ENCODE peak calls at places on chromosomes 12 and 14, in ten cellular contexts. One of them, this sample, is unnamed.
A peak's percentile ranks its signal among the peaks of the same experiment; 100 is the strongest.

GRCh38 chr14:75310295-75311059 is 31.8 kb downstream of the FOS start:
- DNase-seq in pancreas: peak; percentile 91
- DNase-seq in A549: peak; percentile 46
- DNase-seq in left ventricle myocardium inferior: peak; percentile 89
- DNase-seq in psoas muscle: peak; percentile 94
- DNase-seq in astrocyte: peak; percentile 79
- DNase-seq in adipocyte: peak; percentile 89
- DNase-seq in OCI-LY7: no peak
- DNase-seq in heart right ventricle: peak; percentile 92
- DNase-seq in K562: no peak
- DNase-seq in this sample: no peak

GRCh38 chr14:95662376-95663186 is 23.6 kb upstream of the TCL1B start:
- DNase-seq in pancreas: no peak
- DNase-seq in A549: no peak
- DNase-seq in left ventricle myocardium inferior: no peak
- DNase-seq in psoas muscle: no peak
- DNase-seq in astrocyte: no peak
- DNase-seq in adipocyte: peak; percentile 12
- DNase-seq in OCI-LY7: peak; percentile 73
- DNase-seq in heart right ventricle: no peak
- DNase-seq in K562: no peak
- DNase-seq in this sample: no peak

GRCh38 chr12:77049767-77050353 is 15.5 kb downstream of the E2F7 start:
- DNase-seq in pancreas: no peak
- DNase-seq in A549: peak; percentile 50
- DNase-seq in left ventricle myocardium inferior: no peak
- DNase-seq in psoas muscle: no peak
- DNase-seq in astrocyte: peak; percentile 52
- DNase-seq in adipocyte: peak; percentile 81
- DNase-seq in OCI-LY7: peak; percentile 79
- DNase-seq in heart right ventricle: peak; percentile 23
- DNase-seq in K562: peak; percentile 65
- DNase-seq in this sample: peak; percentile 13

GRCh38 chr12:12070674-12071661 is at the start of gene BCL2L14:
- DNase-seq in pancreas: no peak
- DNase-seq in A549: no peak
- DNase-seq in left ventricle myocardium inferior: no peak
- DNase-seq in psoas muscle: no peak
- DNase-seq in astrocyte: peak; percentile 12
- DNase-seq in adipocyte: no peak
- DNase-seq in OCI-LY7: no peak
- DNase-seq in heart right ventricle: no peak
- DNase-seq in K562: no peak
- DNase-seq in this sample: no peak

GRCh38 chr12:111529424-111530368 is 69.4 kb downstream of the ATXN2 start:
- DNase-seq in pancreas: peak; percentile 41
- DNase-seq in A549: peak; percentile 88
- DNase-seq in left ventricle myocardium inferior: no peak
- DNase-seq in psoas muscle: no peak
- DNase-seq in astrocyte: peak; percentile 31
- DNase-seq in adipocyte: peak; percentile 80
- DNase-seq in OCI-LY7: peak; percentile 77
- DNase-seq in heart right ventricle: peak; percentile 23
- DNase-seq in K562: peak; percentile 80
- DNase-seq in this sample: peak; percentile 52

GRCh38 chr12:80154261-80154660 is 54.9 kb downstream of the OTOGL start:
- DNase-seq in pancreas: no peak
- DNase-seq in A549: no peak
- DNase-seq in left ventricle myocardium inferior: no peak
- DNase-seq in psoas muscle: no peak
- DNase-seq in astrocyte: peak; percentile 27
- DNase-seq in adipocyte: peak; percentile 8
- DNase-seq in OCI-LY7: no peak
- DNase-seq in heart right ventricle: no peak
- DNase-seq in K562: no peak
- DNase-seq in this sample: no peak

GRCh38 chr14:100739306-100739705 is 12.6 kb downstream of the DLK1 start:
- DNase-seq in pancreas: no peak
- DNase-seq in A549: no peak
- DNase-seq in left ventricle myocardium inferior: no peak
- DNase-seq in psoas muscle: no peak
- DNase-seq in astrocyte: no peak
- DNase-seq in adipocyte: no peak
- DNase-seq in OCI-LY7: no peak
- DNase-seq in heart right ventricle: no peak
- DNase-seq in K562: no peak
- DNase-seq in this sample: no peak

GRCh38 chr14:61813101-61813596 is 50.9 kb downstream of the SNAPC1 start:
- DNase-seq in pancreas: no peak
- DNase-seq in A549: no peak
- DNase-seq in left ventricle myocardium inferior: no peak
- DNase-seq in psoas muscle: no peak
- DNase-seq in astrocyte: peak; percentile 5
- DNase-seq in adipocyte: no peak
- DNase-seq in OCI-LY7: no peak
- DNase-seq in heart right ventricle: no peak
- DNase-seq in K562: no peak
- DNase-seq in this sample: no peak

GRCh38 chr14:85534914-85535313 is 5.0 kb downstream of the FLRT2 start:
- DNase-seq in pancreas: no peak
- DNase-seq in A549: no peak
- DNase-seq in left ventricle myocardium inferior: no peak
- DNase-seq in psoas muscle: no peak
- DNase-seq in astrocyte: no peak
- DNase-seq in adipocyte: peak; percentile 47
- DNase-seq in OCI-LY7: no peak
- DNase-seq in heart right ventricle: no peak
- DNase-seq in K562: no peak
- DNase-seq in this sample: no peak

GRCh38 chr14:102803139-102803538 is 25.9 kb downstream of the TRAF3 start:
- DNase-seq in pancreas: no peak
- DNase-seq in A549: no peak
- DNase-seq in left ventricle myocardium inferior: no peak
- DNase-seq in psoas muscle: no peak
- DNase-seq in astrocyte: no peak
- DNase-seq in adipocyte: no peak
- DNase-seq in OCI-LY7: no peak
- DNase-seq in heart right ventricle: no peak
- DNase-seq in K562: no peak
- DNase-seq in this sample: no peak

DNA sequence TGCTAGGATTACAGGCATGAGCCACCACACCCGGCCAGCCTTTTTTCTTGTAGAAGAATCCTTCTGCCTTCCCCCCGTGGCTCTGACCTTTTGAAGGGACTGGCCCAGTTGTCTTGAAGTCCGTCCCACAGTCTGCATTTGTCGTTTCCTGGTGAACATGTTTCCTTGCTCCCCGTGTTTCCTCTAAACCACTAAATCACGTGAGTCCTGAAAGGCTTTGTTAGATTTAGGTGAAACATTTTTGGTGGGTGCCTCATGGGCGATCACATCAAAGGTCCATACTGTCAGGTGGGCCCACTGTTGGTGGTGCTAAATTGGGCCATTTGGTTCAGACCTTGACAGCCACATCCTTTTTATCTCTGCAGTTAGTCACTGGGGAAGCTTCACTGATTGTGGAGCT is 26.3 kb downstream of the MLXIP start:
- DNase-seq in pancreas: no peak
- DNase-seq in A549: no peak
- DNase-seq in left ventricle myocardium inferior: no peak
- DNase-seq in psoas muscle: no peak
- DNase-seq in astrocyte: no peak
- DNase-seq in adipocyte: no peak
- DNase-seq in OCI-LY7: no peak
- DNase-seq in heart right ventricle: no peak
- DNase-seq in K562: no peak
- DNase-seq in this sample: no peak
- H3K4me1 ChIP-seq in pancreas: peaks cover 58% of the 10 kb centered on the region
- H3K4me1 ChIP-seq in A549: peaks cover 48% of the 10 kb centered on the region
- H3K4me1 ChIP-seq in left ventricle myocardium inferior: peaks cover 94% of the 10 kb centered on the region
- H3K4me1 ChIP-seq in psoas muscle: peaks cover 76% of the 10 kb centered on the region
- H3K4me1 ChIP-seq in astrocyte: peaks cover 22% of the 10 kb centered on the region
- H3K4me1 ChIP-seq in adipocyte: peaks cover 10% of the 10 kb centered on the region
- H3K4me1 ChIP-seq in OCI-LY7: peaks cover 13% of the 10 kb centered on the region
- H3K4me1 ChIP-seq in heart right ventricle: peaks cover 80% of the 10 kb centered on the region
- H3K4me1 ChIP-seq in K562: peaks cover 26% of the 10 kb centered on the region
- H3K4me1 ChIP-seq in this sample: no peaks in the 10 kb centered on the region

GRCh38 chr14:69666112-69666511 is 54.7 kb downstream of the SUSD6 start:
- DNase-seq in pancreas: no peak
- DNase-seq in A549: no peak
- DNase-seq in left ventricle myocardium inferior: no peak
- DNase-seq in psoas muscle: no peak
- DNase-seq in astrocyte: no peak
- DNase-seq in adipocyte: peak; percentile 51
- DNase-seq in OCI-LY7: no peak
- DNase-seq in heart right ventricle: no peak
- DNase-seq in K562: no peak
- DNase-seq in this sample: no peak

GRCh38 chr14:69666698-69667211 is 55.4 kb downstream of the SUSD6 start:
- DNase-seq in pancreas: no peak
- DNase-seq in A549: peak; percentile 18
- DNase-seq in left ventricle myocardium inferior: no peak
- DNase-seq in psoas muscle: no peak
- DNase-seq in astrocyte: peak; percentile 82
- DNase-seq in adipocyte: peak; percentile 47
- DNase-seq in OCI-LY7: no peak
- DNase-seq in heart right ventricle: no peak
- DNase-seq in K562: peak; percentile 23
- DNase-seq in this sample: no peak

GRCh38 chr14:69664865-69665526 is 53.6 kb downstream of the SUSD6 start:
- DNase-seq in pancreas: no peak
- DNase-seq in A549: no peak
- DNase-seq in left ventricle myocardium inferior: no peak
- DNase-seq in psoas muscle: no peak
- DNase-seq in astrocyte: no peak
- DNase-seq in adipocyte: no peak
- DNase-seq in OCI-LY7: peak; percentile 48
- DNase-seq in heart right ventricle: peak; percentile 32
- DNase-seq in K562: no peak
- DNase-seq in this sample: no peak

GRCh38 chr14:69664190-69664742 is 52.9 kb downstream of the SUSD6 start:
- DNase-seq in pancreas: no peak
- DNase-seq in A549: no peak
- DNase-seq in left ventricle myocardium inferior: no peak
- DNase-seq in psoas muscle: no peak
- DNase-seq in astrocyte: no peak
- DNase-seq in adipocyte: no peak
- DNase-seq in OCI-LY7: no peak
- DNase-seq in heart right ventricle: no peak
- DNase-seq in K562: no peak
- DNase-seq in this sample: no peak

DNA sequence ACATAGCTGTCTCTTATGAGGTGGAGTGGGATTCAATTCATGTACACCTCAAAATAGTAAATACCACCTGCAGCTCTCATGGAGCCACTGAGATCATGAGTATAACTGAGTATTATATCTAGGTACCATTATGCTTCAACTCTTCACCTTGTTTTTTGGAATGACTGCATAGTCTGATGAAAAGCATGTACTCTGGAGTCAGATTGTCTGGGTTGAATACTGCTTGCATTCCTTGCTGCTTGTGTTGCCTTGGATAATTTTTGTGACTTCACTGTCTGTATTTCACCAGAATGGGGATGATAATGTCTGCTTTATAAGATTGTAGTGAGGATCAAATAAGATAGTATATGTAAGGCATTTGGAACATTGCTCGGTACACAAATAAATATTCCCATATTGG is 54.2 kb downstream of the SUSD6 start:
- DNase-seq in pancreas: no peak
- DNase-seq in A549: no peak
- DNase-seq in left ventricle myocardium inferior: no peak
- DNase-seq in psoas muscle: no peak
- DNase-seq in astrocyte: peak; percentile 64
- DNase-seq in adipocyte: peak; percentile 54
- DNase-seq in OCI-LY7: no peak
- DNase-seq in heart right ventricle: no peak
- DNase-seq in K562: no peak
- DNase-seq in this sample: no peak
- H3K4me1 ChIP-seq in pancreas: peaks cover 39% of the 10 kb centered on the region
- H3K4me1 ChIP-seq in A549: peaks cover 55% of the 10 kb centered on the region
- H3K4me1 ChIP-seq in left ventricle myocardium inferior: peaks cover 97% of the 10 kb centered on the region
- H3K4me1 ChIP-seq in psoas muscle: peaks cover 73% of the 10 kb centered on the region
- H3K4me1 ChIP-seq in astrocyte: peaks cover 11% of the 10 kb centered on the region
- H3K4me1 ChIP-seq in adipocyte: peaks cover 49% of the 10 kb centered on the region
- H3K4me1 ChIP-seq in OCI-LY7: peaks cover 94% of the 10 kb centered on the region
- H3K4me1 ChIP-seq in heart right ventricle: peaks cover 98% of the 10 kb centered on the region
- H3K4me1 ChIP-seq in K562: peaks cover 37% of the 10 kb centered on the region
- H3K4me1 ChIP-seq in this sample: peaks cover 6% of the 10 kb centered on the region

GRCh38 chr12:2211119-2211518 is 158.3 kb downstream of the CACNA1C start:
- DNase-seq in pancreas: no peak
- DNase-seq in A549: no peak
- DNase-seq in left ventricle myocardium inferior: no peak
- DNase-seq in psoas muscle: no peak
- DNase-seq in astrocyte: no peak
- DNase-seq in adipocyte: no peak
- DNase-seq in OCI-LY7: no peak
- DNase-seq in heart right ventricle: no peak
- DNase-seq in K562: no peak
- DNase-seq in this sample: no peak

GRCh38 chr12:2208837-2209236 is 156.1 kb downstream of the CACNA1C start:
- DNase-seq in pancreas: no peak
- DNase-seq in A549: no peak
- DNase-seq in left ventricle myocardium inferior: no peak
- DNase-seq in psoas muscle: no peak
- DNase-seq in astrocyte: no peak
- DNase-seq in adipocyte: no peak
- DNase-seq in OCI-LY7: no peak
- DNase-seq in heart right ventricle: no peak
- DNase-seq in K562: no peak
- DNase-seq in this sample: no peak

GRCh38 chr12:2205961-2206360 is 153.2 kb downstream of the CACNA1C start:
- DNase-seq in pancreas: no peak
- DNase-seq in A549: no peak
- DNase-seq in left ventricle myocardium inferior: no peak
- DNase-seq in psoas muscle: no peak
- DNase-seq in astrocyte: no peak
- DNase-seq in adipocyte: no peak
- DNase-seq in OCI-LY7: no peak
- DNase-seq in heart right ventricle: no peak
- DNase-seq in K562: no peak
- DNase-seq in this sample: no peak
- H3K4me1 ChIP-seq in pancreas: no peaks in the 10 kb centered on the region
- H3K4me1 ChIP-seq in A549: no peaks in the 10 kb centered on the region
- H3K4me1 ChIP-seq in left ventricle myocardium inferior: peaks cover 60% of the 10 kb centered on the region
- H3K4me1 ChIP-seq in psoas muscle: no peaks in the 10 kb centered on the region
- H3K4me1 ChIP-seq in astrocyte: no peaks in the 10 kb centered on the region
- H3K4me1 ChIP-seq in adipocyte: no peaks in the 10 kb centered on the region
- H3K4me1 ChIP-seq in OCI-LY7: peaks cover 14% of the 10 kb centered on the region
- H3K4me1 ChIP-seq in heart right ventricle: peaks cover 52% of the 10 kb centered on the region
- H3K4me1 ChIP-seq in K562: no peaks in the 10 kb centered on the region
- H3K4me1 ChIP-seq in this sample: no peaks in the 10 kb centered on the region

DNA sequence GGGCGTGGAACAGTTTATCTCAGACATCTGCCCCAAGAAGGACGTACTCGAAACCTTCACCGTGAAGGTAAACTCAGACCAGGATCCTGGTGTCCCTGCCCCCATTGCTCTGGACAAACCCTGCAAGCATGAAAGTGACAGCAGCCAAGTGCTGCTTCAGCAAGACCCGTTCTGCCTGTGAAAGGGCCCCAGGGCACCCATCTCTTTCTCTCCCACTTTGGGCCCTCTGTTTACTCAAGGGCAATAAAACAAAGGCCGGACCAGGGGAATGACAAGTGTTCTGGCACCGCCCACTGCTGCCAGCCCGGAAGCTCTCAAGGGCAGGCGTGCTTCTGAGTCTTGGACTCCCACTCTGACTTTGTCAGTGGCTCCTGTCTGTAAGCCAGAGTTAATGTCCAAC is 35.3 kb downstream of the CD9 start:
- DNase-seq in pancreas: peak; percentile 70
- DNase-seq in A549: no peak
- DNase-seq in left ventricle myocardium inferior: no peak
- DNase-seq in psoas muscle: no peak
- DNase-seq in astrocyte: no peak
- DNase-seq in adipocyte: no peak
- DNase-seq in OCI-LY7: no peak
- DNase-seq in heart right ventricle: no peak
- DNase-seq in K562: no peak
- DNase-seq in this sample: no peak
- H3K4me1 ChIP-seq in pancreas: peaks cover 17% of the 10 kb centered on the region
- H3K4me1 ChIP-seq in A549: no peaks in the 10 kb centered on the region
- H3K4me1 ChIP-seq in left ventricle myocardium inferior: peaks cover 55% of the 10 kb centered on the region
- H3K4me1 ChIP-seq in psoas muscle: peaks cover 31% of the 10 kb centered on the region
- H3K4me1 ChIP-seq in astrocyte: peaks cover 15% of the 10 kb centered on the region
- H3K4me1 ChIP-seq in adipocyte: peaks cover 18% of the 10 kb centered on the region
- H3K4me1 ChIP-seq in OCI-LY7: peaks cover 10% of the 10 kb centered on the region
- H3K4me1 ChIP-seq in heart right ventricle: peaks cover 49% of the 10 kb centered on the region
- H3K4me1 ChIP-seq in K562: no peaks in the 10 kb centered on the region
- H3K4me1 ChIP-seq in this sample: no peaks in the 10 kb centered on the region

This sample was measured in iPS DF 6.9.